ENCODE peak calls at places on chromosomes 7 and 10, in six cellular contexts. One of them, this sample, is unnamed.

GRCh38 chr7:30662431-30662939 is 19.8 kb downstream of the CRHR2 start:
- DNase-seq in GM23248: no peak
- DNase-seq in A549: no peak
- DNase-seq in uterus: no peak
- DNase-seq in left ventricle myocardium inferior: no peak
- DNase-seq in DND-41: no peak
- DNase-seq in this sample: no peak

GRCh38 chr7:105594034-105594433 is 12.7 kb upstream of the EFCAB10 start:
- DNase-seq in uterus: no peak
- DNase-seq in GM23248: peak; percentile 30
- DNase-seq in A549: no peak
- DNase-seq in DND-41: no peak
- DNase-seq in left ventricle myocardium inferior: no peak
- DNase-seq in this sample: no peak

GRCh38 chr7:30977896-30978564 is 14.3 kb downstream of the GHRHR start:
- DNase-seq in A549: peak; percentile 35
- DNase-seq in GM23248: peak; percentile 34
- DNase-seq in left ventricle myocardium inferior: no peak
- DNase-seq in uterus: peak; percentile 10
- DNase-seq in DND-41: peak; percentile 16
- DNase-seq in this sample: no peak

GRCh38 chr10:50325449-50326188 is 74.3 kb upstream of the ASAH2 start:
- DNase-seq in left ventricle myocardium inferior: peak; percentile 43
- DNase-seq in uterus: peak; percentile 69
- DNase-seq in GM23248: peak; percentile 99
- DNase-seq in DND-41: no peak
- DNase-seq in A549: peak; percentile 18
- DNase-seq in this sample: no peak

GRCh38 chr7:46072722-46073121 is 151.7 kb upstream of the IGFBP3 start:
- DNase-seq in DND-41: no peak
- DNase-seq in GM23248: peak; percentile 22
- DNase-seq in uterus: no peak
- DNase-seq in left ventricle myocardium inferior: no peak
- DNase-seq in A549: no peak
- DNase-seq in this sample: no peak

GRCh38 chr10:11795101-11795920 is 27.8 kb upstream of the PROSER2 start:
- DNase-seq in A549: no peak
- DNase-seq in left ventricle myocardium inferior: no peak
- DNase-seq in uterus: no peak
- DNase-seq in GM23248: no peak
- DNase-seq in DND-41: no peak
- DNase-seq in this sample: no peak

GRCh38 chr10:42958142-42958868 is 118.6 kb upstream of the RET start:
- DNase-seq in uterus: no peak
- DNase-seq in GM23248: no peak
- DNase-seq in DND-41: no peak
- DNase-seq in A549: no peak
- DNase-seq in left ventricle myocardium inferior: no peak
- DNase-seq in this sample: no peak

GRCh38 chr7:43108255-43109011 is 4.0 kb upstream of the HECW1 start:
- DNase-seq in uterus: no peak
- DNase-seq in left ventricle myocardium inferior: peak; percentile 44
- DNase-seq in DND-41: peak; percentile 71
- DNase-seq in GM23248: peak; percentile 77
- DNase-seq in A549: peak; percentile 58
- DNase-seq in this sample: peak; percentile 50

GRCh38 chr7:82110146-82110823 is 333.3 kb downstream of the CACNA2D1 start:
- DNase-seq in A549: no peak
- DNase-seq in DND-41: no peak
- DNase-seq in left ventricle myocardium inferior: no peak
- DNase-seq in GM23248: no peak
- DNase-seq in uterus: no peak
- DNase-seq in this sample: no peak

GRCh38 chr7:28315565-28316420 is 96.5 kb upstream of the CREB5 start:
- DNase-seq in A549: no peak
- DNase-seq in left ventricle myocardium inferior: no peak
- DNase-seq in GM23248: peak; percentile 54
- DNase-seq in uterus: peak; percentile 67
- DNase-seq in DND-41: no peak
- DNase-seq in this sample: no peak

GRCh38 chr10:36717118-36717517 is 408.3 kb upstream of the ANKRD30A start:
- DNase-seq in uterus: no peak
- DNase-seq in A549: no peak
- DNase-seq in GM23248: no peak
- DNase-seq in DND-41: no peak
- DNase-seq in left ventricle myocardium inferior: no peak
- DNase-seq in this sample: no peak

GRCh38 chr7:55019691-55020480 is 1.1 kb downstream of the EGFR start:
- DNase-seq in DND-41: no peak
- DNase-seq in uterus: peak; percentile 36
- DNase-seq in A549: peak; percentile 62
- DNase-seq in GM23248: peak; percentile 61
- DNase-seq in left ventricle myocardium inferior: peak; percentile 24
- DNase-seq in this sample: no peak

GRCh38 chr7:2003931-2004812 is 228.6 kb downstream of the MAD1L1 start:
- DNase-seq in GM23248: no peak
- DNase-seq in DND-41: no peak
- DNase-seq in uterus: peak; percentile 8
- DNase-seq in A549: no peak
- DNase-seq in left ventricle myocardium inferior: peak; percentile 13
- DNase-seq in this sample: no peak

GRCh38 chr7:128005759-128006159 is 25.5 kb downstream of the LRRC4 start:
- DNase-seq in left ventricle myocardium inferior: no peak
- DNase-seq in GM23248: no peak
- DNase-seq in DND-41: no peak
- DNase-seq in A549: no peak
- DNase-seq in uterus: no peak
- DNase-seq in this sample: no peak

GRCh38 chr10:87760195-87760905 is 57.7 kb downstream of the ATAD1 start:
- DNase-seq in uterus: no peak
- DNase-seq in DND-41: no peak
- DNase-seq in A549: no peak
- DNase-seq in GM23248: no peak
- DNase-seq in left ventricle myocardium inferior: no peak
- DNase-seq in this sample: no peak

GRCh38 chr10:104032144-104032775 is 53.4 kb downstream of the COL17A1 start:
- DNase-seq in uterus: no peak
- DNase-seq in A549: no peak
- DNase-seq in DND-41: no peak
- DNase-seq in GM23248: no peak
- DNase-seq in left ventricle myocardium inferior: no peak
- DNase-seq in this sample: no peak

GRCh38 chr10:58064714-58065528 is 202.8 kb downstream of the IPMK start:
- DNase-seq in uterus: no peak
- DNase-seq in left ventricle myocardium inferior: no peak
- DNase-seq in DND-41: peak; percentile 12
- DNase-seq in GM23248: peak; percentile 68
- DNase-seq in A549: peak; percentile 24
- DNase-seq in this sample: no peak

GRCh38 chr10:62224606-62225005 is 44.0 kb downstream of the RTKN2 start:
- DNase-seq in uterus: no peak
- DNase-seq in DND-41: no peak
- DNase-seq in GM23248: peak; percentile 59
- DNase-seq in A549: no peak
- DNase-seq in left ventricle myocardium inferior: no peak
- DNase-seq in this sample: no peak

GRCh38 chr7:151313857-151314256 is 27.8 kb upstream of the NUB1 start:
- DNase-seq in left ventricle myocardium inferior: peak; percentile 60
- DNase-seq in DND-41: no peak
- DNase-seq in GM23248: peak; percentile 86
- DNase-seq in A549: no peak
- DNase-seq in uterus: no peak
- DNase-seq in this sample: peak; percentile 52

GRCh38 chr10:8768854-8769253 is 714.4 kb downstream of the GATA3 start:
- DNase-seq in GM23248: no peak
- DNase-seq in left ventricle myocardium inferior: no peak
- DNase-seq in DND-41: no peak
- DNase-seq in A549: no peak
- DNase-seq in uterus: no peak
- DNase-seq in this sample: no peak

GRCh38 chr7:21013765-21014502 is 227.2 kb upstream of the SP8 start:
- DNase-seq in A549: no peak
- DNase-seq in DND-41: no peak
- DNase-seq in GM23248: no peak
- DNase-seq in left ventricle myocardium inferior: no peak
- DNase-seq in uterus: no peak
- DNase-seq in this sample: no peak

GRCh38 chr7:97971120-97971989 is 18.6 kb downstream of the OCM2 start:
- DNase-seq in DND-41: no peak
- DNase-seq in uterus: no peak
- DNase-seq in left ventricle myocardium inferior: no peak
- DNase-seq in A549: peak; percentile 18
- DNase-seq in GM23248: peak; percentile 45
- DNase-seq in this sample: no peak

GRCh38 chr10:1159131-1160061 is 103.2 kb downstream of the WDR37 start:
- DNase-seq in DND-41: no peak
- DNase-seq in left ventricle myocardium inferior: no peak
- DNase-seq in GM23248: no peak
- DNase-seq in uterus: no peak
- DNase-seq in A549: no peak
- DNase-seq in this sample: no peak

DNA sequence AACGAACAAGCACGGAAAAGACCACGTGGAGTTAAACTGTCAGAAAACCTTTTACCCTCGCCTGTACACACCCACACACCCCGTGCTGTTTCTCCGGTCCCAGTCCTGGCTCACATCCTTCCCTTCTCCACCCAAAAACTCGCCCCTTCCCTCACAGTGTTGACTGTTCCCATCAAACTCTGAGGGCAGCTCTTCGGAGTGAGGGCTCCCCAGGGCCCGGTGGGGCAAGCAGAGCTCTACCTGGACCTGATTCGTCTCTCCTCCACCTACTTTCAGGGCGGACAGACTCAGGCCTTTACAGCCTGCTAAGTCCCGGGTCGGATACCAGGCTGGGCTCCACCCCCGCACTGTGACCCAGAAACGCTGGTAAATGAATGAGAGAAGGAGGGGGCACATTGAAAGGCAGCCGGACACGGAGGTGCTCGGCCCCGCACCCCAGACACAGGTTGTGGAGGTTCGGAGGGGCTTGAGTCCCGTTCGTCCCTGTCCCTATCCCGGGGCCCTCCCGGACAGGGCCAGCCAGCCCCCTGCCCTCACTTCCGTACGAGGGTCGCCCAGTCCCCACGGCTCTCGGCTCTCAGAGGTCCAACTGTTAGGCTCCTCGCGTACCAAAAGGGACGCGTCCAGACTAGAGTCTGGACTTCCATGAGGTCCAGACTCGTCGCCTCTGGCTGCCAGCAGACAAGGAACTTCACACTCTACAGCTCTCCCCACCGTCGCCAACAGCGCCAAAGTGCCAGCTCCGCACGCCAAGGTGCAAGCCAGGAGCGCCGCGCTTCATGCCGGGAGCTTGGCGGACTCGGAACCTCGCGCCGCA is 31.7 kb upstream of the ASL start:
- DNase-seq in left ventricle myocardium inferior: peak; percentile 51
- DNase-seq in A549: no peak
- DNase-seq in DND-41: no peak
- DNase-seq in uterus: peak; percentile 23
- DNase-seq in GM23248: peak; percentile 73
- DNase-seq in this sample: peak; percentile 68
- H3K4me3 ChIP-seq in left ventricle myocardium inferior: peak overlapping the region; percentile 63
- H3K4me3 ChIP-seq in A549: no peak overlapping the region
- H3K4me3 ChIP-seq in DND-41: no peak overlapping the region
- H3K4me3 ChIP-seq in uterus: peak overlapping the region; percentile 37
- H3K4me3 ChIP-seq in GM23248: peak overlapping the region; percentile 63
- H3K4me3 ChIP-seq in this sample: peak overlapping the region; percentile 50

GRCh38 chr7:50357346-50357745 is 52.8 kb downstream of the IKZF1 start:
- DNase-seq in uterus: no peak
- DNase-seq in DND-41: no peak
- DNase-seq in A549: no peak
- DNase-seq in left ventricle myocardium inferior: no peak
- DNase-seq in GM23248: no peak
- DNase-seq in this sample: no peak
- H3K27ac ChIP-seq in uterus: no peak overlapping the region
- H3K27ac ChIP-seq in DND-41: peak overlapping the region; percentile 95
- H3K27ac ChIP-seq in A549: no peak overlapping the region
- H3K27ac ChIP-seq in left ventricle myocardium inferior: no peak overlapping the region
- H3K27ac ChIP-seq in GM23248: no peak overlapping the region
- H3K27ac ChIP-seq in this sample: no peak overlapping the region

GRCh38 chr7:135933509-135934188 is 43.5 kb downstream of the MTPN start:
- DNase-seq in left ventricle myocardium inferior: no peak
- DNase-seq in A549: no peak
- DNase-seq in DND-41: no peak
- DNase-seq in uterus: no peak
- DNase-seq in GM23248: peak; percentile 23
- DNase-seq in this sample: no peak

GRCh38 chr7:135930565-135931423 is 46.4 kb downstream of the MTPN start:
- DNase-seq in A549: no peak
- DNase-seq in uterus: no peak
- DNase-seq in DND-41: no peak
- DNase-seq in left ventricle myocardium inferior: no peak
- DNase-seq in GM23248: peak; percentile 93
- DNase-seq in this sample: no peak

GRCh38 chr7:135938086-135938485 is 39.1 kb downstream of the MTPN start:
- DNase-seq in A549: no peak
- DNase-seq in left ventricle myocardium inferior: no peak
- DNase-seq in DND-41: no peak
- DNase-seq in uterus: no peak
- DNase-seq in GM23248: no peak
- DNase-seq in this sample: no peak

GRCh38 chr7:135936497-135937217 is 40.5 kb downstream of the MTPN start:
- DNase-seq in A549: no peak
- DNase-seq in left ventricle myocardium inferior: no peak
- DNase-seq in GM23248: no peak
- DNase-seq in DND-41: no peak
- DNase-seq in uterus: no peak
- DNase-seq in this sample: no peak

GRCh38 chr7:135934651-135935050 is 42.5 kb downstream of the MTPN start:
- DNase-seq in left ventricle myocardium inferior: no peak
- DNase-seq in uterus: no peak
- DNase-seq in A549: no peak
- DNase-seq in DND-41: no peak
- DNase-seq in GM23248: no peak
- DNase-seq in this sample: no peak
- H3K4me3 ChIP-seq in left ventricle myocardium inferior: no peak overlapping the region
- H3K4me3 ChIP-seq in uterus: no peak overlapping the region
- H3K4me3 ChIP-seq in A549: no peak overlapping the region
- H3K4me3 ChIP-seq in DND-41: no peak overlapping the region
- H3K4me3 ChIP-seq in GM23248: no peak overlapping the region
- H3K4me3 ChIP-seq in this sample: no peak overlapping the region

GRCh38 chr10:122344741-122345258 is 29.7 kb upstream of the PLEKHA1 start:
- DNase-seq in A549: no peak
- DNase-seq in uterus: no peak
- DNase-seq in GM23248: peak; percentile 54
- DNase-seq in DND-41: no peak
- DNase-seq in left ventricle myocardium inferior: no peak
- DNase-seq in this sample: no peak

GRCh38 chr10:122346326-122346950 is 28.1 kb upstream of the PLEKHA1 start:
- DNase-seq in DND-41: no peak
- DNase-seq in left ventricle myocardium inferior: no peak
- DNase-seq in GM23248: no peak
- DNase-seq in uterus: no peak
- DNase-seq in A549: no peak
- DNase-seq in this sample: no peak

GRCh38 chr10:122343135-122343800 is 31.2 kb upstream of the PLEKHA1 start:
- DNase-seq in uterus: no peak
- DNase-seq in GM23248: no peak
- DNase-seq in A549: no peak
- DNase-seq in DND-41: no peak
- DNase-seq in left ventricle myocardium inferior: no peak
- DNase-seq in this sample: no peak

GRCh38 chr10:122342293-122343134 is 32.0 kb upstream of the PLEKHA1 start:
- DNase-seq in GM23248: peak; percentile 72
- DNase-seq in DND-41: peak; percentile 61
- DNase-seq in A549: peak; percentile 71
- DNase-seq in uterus: peak; percentile 44
- DNase-seq in left ventricle myocardium inferior: no peak
- DNase-seq in this sample: no peak

GRCh38 chr10:122343936-122344335 is 30.6 kb upstream of the PLEKHA1 start:
- DNase-seq in GM23248: no peak
- DNase-seq in uterus: no peak
- DNase-seq in left ventricle myocardium inferior: no peak
- DNase-seq in A549: no peak
- DNase-seq in DND-41: no peak
- DNase-seq in this sample: no peak
- H3K27ac ChIP-seq in GM23248: no peak overlapping the region
- H3K27ac ChIP-seq in uterus: no peak overlapping the region
- H3K27ac ChIP-seq in left ventricle myocardium inferior: peak overlapping the region; percentile 47
- H3K27ac ChIP-seq in A549: peak overlapping the region; percentile 54
- H3K27ac ChIP-seq in DND-41: no peak overlapping the region
- H3K27ac ChIP-seq in this sample: no peak overlapping the region